ENCODE peak calls at places on chromosomes 12 and 14, in eight cellular contexts. One of them, this sample, is unnamed.

GRCh38 chr12:104599985-104600712 is 143.4 kb downstream of the CHST11 start:
- DNase-seq in effector memory CD4-positive, alpha-beta T cell: no peak
- DNase-seq in Karpas-422: no peak
- DNase-seq in stimulated activated CD4-positive, alpha-beta T cell treated with anti-CD3 and anti-CD28 coated beads, Interleukin-1b, Interleukin-23, amount 100 ng/mL, for 1 hour: no peak
- DNase-seq in GM03348: no peak
- DNase-seq in suprapubic skin: no peak
- DNase-seq in NCI-H146: no peak
- DNase-seq in PC-3: no peak
- DNase-seq in this sample: no peak

GRCh38 chr12:96416033-96416790 is 16.0 kb upstream of the CDK17 start:
- DNase-seq in stimulated activated CD4-positive, alpha-beta T cell treated with anti-CD3 and anti-CD28 coated beads, Interleukin-1b, Interleukin-23, amount 100 ng/mL, for 1 hour: no peak
- DNase-seq in suprapubic skin: no peak
- DNase-seq in GM03348: peak; percentile 19
- DNase-seq in effector memory CD4-positive, alpha-beta T cell: no peak
- DNase-seq in Karpas-422: no peak
- DNase-seq in NCI-H146: no peak
- DNase-seq in PC-3: peak; percentile 96
- DNase-seq in this sample: peak; percentile 28

GRCh38 chr12:14935031-14935430 is 3.3 kb downstream of the ERP27 start:
- DNase-seq in stimulated activated CD4-positive, alpha-beta T cell treated with anti-CD3 and anti-CD28 coated beads, Interleukin-1b, Interleukin-23, amount 100 ng/mL, for 1 hour: no peak
- DNase-seq in PC-3: peak; percentile 39
- DNase-seq in effector memory CD4-positive, alpha-beta T cell: no peak
- DNase-seq in Karpas-422: no peak
- DNase-seq in suprapubic skin: no peak
- DNase-seq in NCI-H146: no peak
- DNase-seq in GM03348: no peak
- DNase-seq in this sample: peak; percentile 82

GRCh38 chr14:100755649-100756048 is 29.0 kb downstream of the DLK1 start:
- DNase-seq in PC-3: peak; percentile 77
- DNase-seq in GM03348: no peak
- DNase-seq in suprapubic skin: no peak
- DNase-seq in stimulated activated CD4-positive, alpha-beta T cell treated with anti-CD3 and anti-CD28 coated beads, Interleukin-1b, Interleukin-23, amount 100 ng/mL, for 1 hour: no peak
- DNase-seq in NCI-H146: no peak
- DNase-seq in effector memory CD4-positive, alpha-beta T cell: no peak
- DNase-seq in Karpas-422: no peak
- DNase-seq in this sample: no peak

GRCh38 chr12:107152331-107152730 is 59.0 kb upstream of the CRY1 start:
- DNase-seq in effector memory CD4-positive, alpha-beta T cell: no peak
- DNase-seq in stimulated activated CD4-positive, alpha-beta T cell treated with anti-CD3 and anti-CD28 coated beads, Interleukin-1b, Interleukin-23, amount 100 ng/mL, for 1 hour: no peak
- DNase-seq in PC-3: no peak
- DNase-seq in GM03348: no peak
- DNase-seq in NCI-H146: no peak
- DNase-seq in suprapubic skin: no peak
- DNase-seq in Karpas-422: no peak
- DNase-seq in this sample: no peak

GRCh38 chr14:73815849-73816816 is 35.5 kb upstream of the PTGR2 start:
- DNase-seq in GM03348: no peak
- DNase-seq in effector memory CD4-positive, alpha-beta T cell: no peak
- DNase-seq in suprapubic skin: no peak
- DNase-seq in Karpas-422: no peak
- DNase-seq in NCI-H146: no peak
- DNase-seq in PC-3: no peak
- DNase-seq in stimulated activated CD4-positive, alpha-beta T cell treated with anti-CD3 and anti-CD28 coated beads, Interleukin-1b, Interleukin-23, amount 100 ng/mL, for 1 hour: no peak
- DNase-seq in this sample: no peak

GRCh38 chr12:124831590-124831989 is 32.1 kb downstream of the SCARB1 start:
- DNase-seq in PC-3: no peak
- DNase-seq in effector memory CD4-positive, alpha-beta T cell: no peak
- DNase-seq in Karpas-422: no peak
- DNase-seq in stimulated activated CD4-positive, alpha-beta T cell treated with anti-CD3 and anti-CD28 coated beads, Interleukin-1b, Interleukin-23, amount 100 ng/mL, for 1 hour: no peak
- DNase-seq in NCI-H146: no peak
- DNase-seq in suprapubic skin: no peak
- DNase-seq in GM03348: no peak
- DNase-seq in this sample: no peak

GRCh38 chr12:25455696-25456095 is 97.4 kb downstream of the LMNTD1 start:
- DNase-seq in Karpas-422: no peak
- DNase-seq in NCI-H146: no peak
- DNase-seq in PC-3: peak; percentile 67
- DNase-seq in effector memory CD4-positive, alpha-beta T cell: no peak
- DNase-seq in GM03348: no peak
- DNase-seq in suprapubic skin: no peak
- DNase-seq in stimulated activated CD4-positive, alpha-beta T cell treated with anti-CD3 and anti-CD28 coated beads, Interleukin-1b, Interleukin-23, amount 100 ng/mL, for 1 hour: no peak
- DNase-seq in this sample: no peak

GRCh38 chr12:83210933-83211332 is 524.2 kb downstream of the TMTC2 start:
- DNase-seq in NCI-H146: no peak
- DNase-seq in GM03348: no peak
- DNase-seq in PC-3: no peak
- DNase-seq in effector memory CD4-positive, alpha-beta T cell: no peak
- DNase-seq in stimulated activated CD4-positive, alpha-beta T cell treated with anti-CD3 and anti-CD28 coated beads, Interleukin-1b, Interleukin-23, amount 100 ng/mL, for 1 hour: no peak
- DNase-seq in Karpas-422: no peak
- DNase-seq in suprapubic skin: no peak
- DNase-seq in this sample: no peak

This sample was measured in HT-29.